ENCODE peak calls at places on chromosomes 5 and 9, in four cellular contexts. M is heart left ventricle, Z is spleen, E is body of pancreas. V is an unnamed sample.
A peak's percentile ranks its signal among the peaks of the same experiment; 100 is the strongest.

GRCh38 chr9:21414220-21414940 is 5.5 kb downstream of the IFNA8 start:
- DNase-seq in Z (no peak), M (no peak), E (no peak), V (no peak)

GRCh38 chr9:94649100-94649855 is 10.0 kb upstream of the FBP1 start:
- DNase-seq in E (no peak), M (no peak), Z (no peak), V (no peak)

GRCh38 chr9:124478014-124478753 is 27.9 kb downstream of the ADGRD2 start:
- DNase-seq in E (no peak), Z (no peak), M (no peak), V (no peak)

GRCh38 chr5:122778157-122778556 is 3.3 kb downstream of the SNX2 start:
- DNase-seq in M (no peak), E (no peak), Z (no peak), V (no peak)

GRCh38 chr5:115329475-115329874 is 33.0 kb upstream of the CCDC112 start:
- DNase-seq in M (no peak), Z (no peak), E (no peak), V (no peak)

GRCh38 chr5:24788829-24789509 is 144.2 kb upstream of the CDH10 start:
- DNase-seq in E (no peak), Z (no peak), M (no peak), V (no peak)

GRCh38 chr5:30561771-30562170 is 631.7 kb upstream of the CDH6 start:
- DNase-seq in Z (no peak), E (no peak), M (no peak), V (no peak)

GRCh38 chr5:130198927-130199326 is 294.7 kb downstream of the CHSY3 start:
- DNase-seq in M (no peak), Z (no peak), E (no peak), V (no peak)

GRCh38 chr5:167634432-167634831 is 657.0 kb upstream of the WWC1 start:
- DNase-seq in E (no peak), Z (no peak), M (no peak), V (no peak)

GRCh38 chr5:127313379-127313778 is 22.8 kb downstream of the MEGF10 start:
- DNase-seq in E (no peak), M (no peak), Z (no peak), V (no peak)

DNA sequence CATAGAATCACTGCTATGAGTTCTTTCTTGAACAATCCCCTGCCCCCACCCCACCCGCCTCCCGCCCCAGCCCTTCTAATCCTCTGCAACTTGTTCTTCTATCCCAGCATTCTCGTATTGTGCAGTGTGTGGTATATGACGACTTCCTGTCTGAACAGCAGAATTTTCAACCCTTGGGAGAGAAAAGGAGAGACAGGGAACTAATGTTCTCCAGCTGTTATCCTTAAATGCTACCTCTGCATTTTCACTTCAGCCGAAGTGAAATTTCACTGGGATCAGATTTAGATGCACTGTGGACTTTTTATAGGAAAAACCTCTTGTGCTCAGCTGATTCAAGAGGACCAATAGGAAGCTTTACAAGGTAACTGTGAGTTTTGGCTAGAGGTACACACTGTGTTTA is 2.2 kb downstream of the FBXL7 start:
- DNase-seq in Z (no peak), M (no peak), E (no peak), V (no peak)
- TF ChIP-seq POLR2A in Z (no peak), M (no peak), E (no peak), V (no peak)

GRCh38 chr9:89639367-89639795 is 34.6 kb downstream of the GADD45G start:
- DNase-seq in Z (peak; percentile 64), E (no peak), M (peak; percentile 80), V (no peak)

GRCh38 chr9:89639961-89640360 is 35.1 kb downstream of the GADD45G start:
- DNase-seq in M (no peak), E (no peak), Z (no peak), V (no peak)

GRCh38 chr9:89641980-89642379 is 37.2 kb downstream of the GADD45G start:
- DNase-seq in M (no peak), E (no peak), Z (no peak), V (no peak)

GRCh38 chr9:89640391-89640790 is 35.6 kb downstream of the GADD45G start:
- DNase-seq in M (peak; percentile 71), E (no peak), Z (peak; percentile 80), V (no peak)

DNA sequence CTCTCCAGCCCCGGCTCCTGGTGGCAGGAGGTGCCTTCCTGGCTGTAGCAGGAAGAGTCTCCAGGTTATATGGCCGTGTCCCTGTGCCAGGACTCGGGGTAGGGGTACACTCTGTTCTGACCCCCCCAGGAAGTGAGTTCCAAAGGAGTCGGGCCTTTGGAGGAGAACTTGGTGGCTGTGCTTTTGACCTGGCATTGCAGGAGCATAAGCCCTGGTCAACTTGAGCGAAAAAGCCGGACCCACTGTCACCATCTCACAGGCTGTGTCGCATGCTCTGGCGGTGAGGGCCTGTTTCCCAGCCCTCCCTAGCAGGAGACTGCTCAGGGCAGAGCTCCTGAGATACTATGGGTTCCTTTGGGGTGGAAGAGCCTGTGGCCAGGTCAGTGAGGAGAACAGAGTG is 36.0 kb downstream of the GADD45G start:
- DNase-seq in M (no peak), Z (peak; percentile 41), E (no peak), V (no peak)
- H3K4me3 ChIP-seq in M (no peak overlapping the region), Z (no peak overlapping the region), E (no peak overlapping the region), V (no peak overlapping the region)

GRCh38 chr9:98877211-98877730 is 66.4 kb upstream of the COL15A1 start:
- DNase-seq in M (no peak), E (no peak), Z (no peak), V (no peak)
- H3K4me1 ChIP-seq in M (no peaks in the 10 kb centered on the region), E (peaks cover 28% of the 10 kb centered on the region), Z (no peaks in the 10 kb centered on the region), V (no peaks in the 10 kb centered on the region)

DNA sequence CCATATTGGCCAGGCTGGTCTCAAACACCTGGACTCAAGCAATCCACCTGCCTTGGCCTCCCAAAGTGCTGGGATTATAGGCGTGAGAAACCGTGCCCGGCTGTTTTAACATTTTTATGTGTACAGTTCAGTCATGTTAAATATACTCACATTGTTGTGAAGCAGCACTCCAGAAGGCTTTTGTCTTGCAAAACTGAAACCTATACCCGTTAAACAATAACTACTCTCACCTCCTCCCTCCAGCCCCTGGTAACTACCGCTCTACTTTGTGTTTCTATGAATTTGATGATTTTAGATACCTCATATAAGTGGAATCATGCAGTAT is 23.1 kb upstream of the SHB start:
- DNase-seq in E (no peak), M (no peak), Z (no peak), V (no peak)
- TF ChIP-seq POLR2A in E (no peak), M (no peak), Z (no peak), V (no peak)

V was measured in Peyer's patch.